ENCODE peak calls at places on chromosomes 11 and 22, in five cellular contexts. W is transverse colon, R is stomach, F is suprapubic skin, B is Panc1. M is an unnamed sample.

GRCh38 chr11:31323145-31323544 is 46.4 kb downstream of the DCDC1 start:
- DNase-seq in R (no peak), F (no peak), B (no peak), W (no peak), M (no peak)

GRCh38 chr11:31815743-31816466 is 4.8 kb upstream of the PAX6 start:
- DNase-seq in B (no peak), F (no peak), R (no peak), W (no peak), M (no peak)

GRCh38 chr11:120662071-120662611 is 150.6 kb downstream of the GRIK4 start:
- DNase-seq in W (no peak), B (no peak), F (peak; percentile 55), R (no peak), M (no peak)

GRCh38 chr11:15615412-15616096 is 500.8 kb downstream of the INSC start:
- DNase-seq in B (no peak), F (no peak), W (no peak), R (no peak), M (peak; percentile 40)

GRCh38 chr11:3195251-3196160 is 23.1 kb downstream of the MRGPRG start:
- DNase-seq in W (peak; percentile 41), R (no peak), F (peak; percentile 71), B (no peak), M (peak; percentile 49)

GRCh38 chr22:38835888-38836301 is 7.9 kb downstream of the NPTXR start:
- DNase-seq in B (no peak), R (no peak), F (no peak), W (no peak), M (peak; percentile 19)

GRCh38 chr11:96257036-96257435 is 86.0 kb downstream of the MAML2 start:
- DNase-seq in R (no peak), W (no peak), F (no peak), B (no peak), M (no peak)

GRCh38 chr11:66044757-66045156 is 4.2 kb downstream of the GAL3ST3 start:
- DNase-seq in B (no peak), W (no peak), R (no peak), F (no peak), M (no peak)

GRCh38 chr11:123316003-123316402 is 114.1 kb upstream of the GRAMD1B start:
- DNase-seq in R (no peak), F (no peak), W (no peak), B (no peak), M (no peak)

GRCh38 chr22:32823024-32823730 is 21.7 kb downstream of the TIMP3 start:
- DNase-seq in R (peak; percentile 53), W (peak; percentile 45), B (no peak), F (no peak), M (peak; percentile 92)

GRCh38 chr11:2742611-2743426 is 43.0 kb upstream of the KCNQ1OT1 start:
- DNase-seq in W (no peak), F (no peak), R (no peak), B (no peak), M (no peak)

GRCh38 chr11:32586576-32587190 is 3.1 kb downstream of the EIF3M start:
- DNase-seq in W (no peak), B (no peak), F (no peak), R (no peak), M (peak; percentile 27)

GRCh38 chr22:23088199-23088604 is 17.9 kb downstream of the GNAZ start:
- DNase-seq in F (no peak), W (no peak), B (no peak), R (peak; percentile 78), M (peak; percentile 44)

GRCh38 chr22:40396882-40397281 is 26.5 kb downstream of the SGSM3 start:
- DNase-seq in W (peak; percentile 85), B (no peak), F (no peak), R (peak; percentile 91), M (peak; percentile 79)

GRCh38 chr11:75562836-75563484 is 907 bp downstream of the SERPINH1 start:
- DNase-seq in W (peak; percentile 28), R (no peak), F (no peak), B (no peak), M (peak; percentile 98)

GRCh38 chr11:29251738-29252137 is 765.1 kb downstream of the KCNA4 start:
- DNase-seq in W (no peak), F (no peak), R (no peak), B (no peak), M (no peak)

GRCh38 chr22:27130949-27131745 is 473.8 kb downstream of the MIAT start:
- DNase-seq in F (no peak), B (no peak), R (no peak), W (no peak), M (no peak)

GRCh38 chr11:9664276-9665171 is 647 bp downstream of the SWAP70 start:
- DNase-seq in R (peak; percentile 48), B (peak; percentile 25), F (peak; percentile 87), W (peak; percentile 61), M (peak; percentile 74)

GRCh38 chr11:44469412-44469811 is 96.1 kb upstream of the CD82 start:
- DNase-seq in R (no peak), W (no peak), B (no peak), F (no peak), M (no peak)

GRCh38 chr22:47388331-47388730 is 625.9 kb downstream of the TBC1D22A start:
- DNase-seq in W (no peak), R (no peak), F (no peak), B (no peak), M (no peak)

GRCh38 chr11:65773784-65774411 is 6.9 kb downstream of the AP5B1 start:
- DNase-seq in W (no peak), R (peak; percentile 15), B (no peak), F (peak; percentile 35), M (no peak)

GRCh38 chr11:95661159-95661558 is 128.4 kb downstream of the FAM76B start:
- DNase-seq in B (no peak), F (no peak), W (no peak), R (no peak), M (no peak)

GRCh38 chr22:27088026-27088425 is 430.6 kb downstream of the MIAT start:
- DNase-seq in R (no peak), W (no peak), F (no peak), B (no peak), M (no peak)

GRCh38 chr11:27282806-27283205 is 80.2 kb downstream of the CCDC34 start:
- DNase-seq in F (no peak), B (no peak), R (no peak), W (no peak), M (peak; percentile 7)

GRCh38 chr11:64810891-64811272 is 531 bp upstream of the MEN1 start:
- DNase-seq in W (peak; percentile 31), R (peak; percentile 32), F (no peak), B (no peak), M (peak; percentile 79)

GRCh38 chr11:111561801-111562325 is 21.3 kb downstream of the LAYN start:
- DNase-seq in W (no peak), F (no peak), R (no peak), B (peak; percentile 39), M (peak; percentile 67)

GRCh38 chr11:27717801-27718229 is 17.6 kb upstream of the BDNF start:
- DNase-seq in F (no peak), B (no peak), W (no peak), R (no peak), M (peak; percentile 70)

GRCh38 chr11:22666320-22666699 is at the start of gene GAS2:
- DNase-seq in W (no peak), B (no peak), R (no peak), F (no peak), M (peak; percentile 10)

GRCh38 chr11:34623463-34623862 is 2.6 kb downstream of the EHF start:
- DNase-seq in R (no peak), B (no peak), W (no peak), F (no peak), M (no peak)

GRCh38 chr22:24982301-24983056 is 30.0 kb downstream of the KIAA1671 start:
- DNase-seq in F (no peak), B (no peak), W (no peak), R (no peak), M (no peak)

DNA sequence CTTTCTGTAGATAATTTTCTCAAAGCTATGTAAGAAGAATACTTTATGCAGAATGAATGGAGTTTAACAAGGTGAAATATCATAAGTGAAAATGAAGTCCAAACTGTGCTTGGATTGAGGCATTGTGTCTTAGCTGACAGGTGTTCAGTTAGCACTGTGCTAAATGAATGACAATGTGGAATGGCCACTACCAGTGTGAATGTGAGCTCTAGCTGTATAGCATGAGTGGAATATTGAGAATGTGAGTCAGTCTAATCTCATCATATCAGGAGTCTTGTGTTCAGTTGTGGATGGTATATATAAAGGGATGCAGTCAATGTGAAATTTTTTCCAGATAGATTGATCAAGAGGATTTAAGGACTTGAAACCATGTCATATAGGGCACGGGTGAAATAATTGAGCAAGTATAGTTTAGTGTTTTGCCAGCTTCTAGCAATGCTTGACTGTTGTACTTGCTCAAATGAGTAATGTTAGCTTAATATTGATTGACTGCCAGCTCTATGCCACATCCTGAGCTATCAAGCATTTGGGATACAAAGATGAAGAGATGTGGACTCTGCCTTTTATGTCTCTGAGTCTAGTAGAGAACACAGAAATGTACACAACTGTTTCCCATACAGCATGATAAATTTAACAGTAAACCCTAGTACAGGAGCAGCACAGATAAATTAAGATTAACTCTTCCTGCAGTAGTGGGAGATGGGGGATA is 10.6 kb upstream of the RAG2 start:
- DNase-seq in B (no peak), R (no peak), F (no peak), W (no peak), M (no peak)
- H3K4me1 ChIP-seq in B (no peaks in the 10 kb centered on the region), R (no peaks in the 10 kb centered on the region), F (no peaks in the 10 kb centered on the region), W (no peaks in the 10 kb centered on the region), M (no peaks in the 10 kb centered on the region)

GRCh38 chr11:614091-614582 is 1.6 kb downstream of the IRF7 start:
- DNase-seq in R (no peak), W (peak; percentile 32), B (no peak), F (no peak), M (no peak)
- TF ChIP-seq POLR2AphosphoS5 in R (no peak), W (no peak), B (no peak), F (no peak), M (no peak)

DNA sequence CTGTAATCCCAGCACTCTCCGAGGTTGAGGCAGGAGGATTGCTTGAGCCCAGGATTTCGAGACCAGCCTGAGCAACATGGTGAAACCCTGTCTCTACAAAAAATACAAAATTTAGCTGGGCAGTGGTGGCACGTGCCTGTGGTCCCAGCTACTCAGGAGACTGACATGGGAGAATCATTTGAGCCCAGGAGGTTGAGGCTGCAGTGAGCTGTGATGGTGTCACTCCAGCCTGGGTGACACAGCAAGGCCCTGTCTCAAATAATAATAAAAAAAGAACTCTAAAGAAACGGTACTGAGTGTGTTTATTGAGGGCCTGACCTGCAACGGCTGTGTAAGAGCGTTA is 52.7 kb downstream of the PRDM10 start:
- DNase-seq in F (no peak), R (no peak), B (no peak), W (no peak), M (no peak)
- H3K4me1 ChIP-seq in F (peaks cover 7% of the 10 kb centered on the region), R (peaks cover 8% of the 10 kb centered on the region), B (no peaks in the 10 kb centered on the region), W (no peaks in the 10 kb centered on the region), M (no peaks in the 10 kb centered on the region)

DNA sequence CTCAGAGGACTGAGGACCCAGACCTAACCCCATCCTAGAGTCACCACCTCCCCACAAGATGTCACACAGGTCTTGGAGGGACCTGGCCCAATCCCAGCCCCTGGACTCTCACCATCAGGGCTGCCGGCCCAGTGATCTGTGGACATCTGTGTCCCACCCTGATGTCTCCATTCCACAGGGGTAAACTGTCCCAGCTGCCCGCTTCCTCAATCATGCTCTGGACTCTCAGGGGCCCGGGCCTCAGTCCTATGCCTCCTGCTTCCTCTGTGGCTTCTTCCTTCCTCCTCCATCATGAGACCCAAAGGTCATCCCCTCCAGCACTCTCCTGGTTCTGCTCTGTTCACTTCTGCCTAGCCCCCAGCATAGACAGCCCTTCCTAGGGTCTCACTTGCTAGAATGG is 32.2 kb downstream of the ARAP1 start:
- DNase-seq in F (no peak), B (no peak), W (no peak), R (no peak), M (no peak)
- TF ChIP-seq POLR2AphosphoS5 in F (no peak), B (no peak), W (no peak), R (no peak), M (no peak)